ENCODE peak calls at places on chromosomes 11 and 22, in seven cellular contexts. I, T, O, N, D, E and J are unnamed samples.

GRCh38 chr11:123526027-123526805 is 96.1 kb downstream of the GRAMD1B start:
- DNase-seq in T (no peak), N (no peak), I (no peak), E (no peak), O (no peak), D (no peak), J (no peak)

GRCh38 chr22:45903355-45904149 is 73.4 kb downstream of the WNT7B start:
- DNase-seq in I (peak), E (no peak), T (peak), O (peak), N (no peak), D (no peak), J (peak)

GRCh38 chr22:37010174-37010573 is 9.1 kb downstream of the TST start:
- DNase-seq in T (no peak), N (no peak), O (no peak), I (no peak), E (no peak), D (no peak), J (no peak)

GRCh38 chr11:6175440-6175839 is 5.3 kb upstream of the OR52B2 start:
- DNase-seq in E (no peak), T (no peak), N (no peak), I (no peak), O (no peak), D (no peak), J (no peak)

GRCh38 chr22:47423861-47424820 is 661.7 kb downstream of the TBC1D22A start:
- DNase-seq in E (peak), I (no peak), T (no peak), N (no peak), D (no peak), O (no peak), J (no peak)

GRCh38 chr11:92311616-92312449 is 87.2 kb downstream of the FAT3 start:
- DNase-seq in T (no peak), N (no peak), D (no peak), I (no peak), E (no peak), O (peak), J (peak)

GRCh38 chr11:27012254-27012921 is 18.5 kb downstream of the FIBIN start:
- DNase-seq in O (peak), T (peak), N (no peak), D (no peak), E (no peak), I (no peak), J (peak)

GRCh38 chr11:77244277-77245014 is 57.0 kb downstream of the GDPD4 start:
- DNase-seq in I (no peak), T (no peak), E (no peak), O (peak), N (no peak), D (no peak), J (peak)

GRCh38 chr11:25065711-25066110 is 568.9 kb downstream of the LUZP2 start:
- DNase-seq in I (no peak), T (no peak), D (no peak), O (peak), N (no peak), E (no peak), J (peak)

GRCh38 chr22:43133401-43133800 is 9.8 kb downstream of the MCAT start:
- DNase-seq in I (no peak), D (no peak), E (no peak), N (no peak), O (no peak), T (no peak), J (no peak)

GRCh38 chr11:27158763-27159679 is 118.4 kb downstream of the BBOX1 start:
- DNase-seq in E (no peak), I (peak), N (peak), O (peak), T (peak), D (peak), J (peak)

GRCh38 chr11:115237578-115237977 is 266.6 kb downstream of the CADM1 start:
- DNase-seq in D (no peak), N (no peak), T (no peak), E (no peak), I (no peak), O (no peak), J (no peak)

GRCh38 chr11:75635009-75635909 is 33.6 kb downstream of the MAP6 start:
- DNase-seq in D (peak), I (no peak), N (peak), E (no peak), T (no peak), O (peak), J (peak)

GRCh38 chr11:86274503-86274902 is 27.5 kb upstream of the HIKESHI start:
- DNase-seq in O (no peak), N (no peak), T (no peak), E (no peak), I (no peak), D (no peak), J (no peak)
- TF ChIP-seq CTCF in O (peak), N (no peak), T (no peak), E (no peak), I (no peak), D (no peak), J (no peak)

DNA sequence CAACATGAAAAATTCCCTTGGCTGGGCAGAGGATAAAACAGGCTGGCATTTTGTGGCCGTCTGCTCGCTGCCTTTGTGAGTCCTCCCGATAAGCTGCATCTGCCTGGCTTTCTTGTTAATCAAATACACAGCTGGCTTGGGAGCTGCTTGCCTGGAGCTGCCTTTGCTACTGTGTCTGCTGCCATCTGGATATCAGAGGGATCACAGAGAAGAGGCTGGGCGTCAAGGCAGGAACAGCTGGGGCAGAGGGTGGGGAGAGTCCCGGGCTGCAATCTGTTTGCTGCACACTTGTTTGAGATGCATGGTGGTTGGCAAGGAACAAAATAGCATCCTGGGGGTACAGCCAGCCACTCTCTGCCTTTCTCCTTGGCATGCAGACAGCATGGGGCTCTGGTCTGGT is 36.0 kb downstream of the COMMD9 start:
- DNase-seq in T (no peak), I (no peak), O (no peak), D (no peak), E (no peak), N (no peak), J (no peak)
- H3K4me3 ChIP-seq in T (no peak), I (no peak), O (no peak), D (no peak), E (no peak), N (no peak), J (no peak)

GRCh38 chr11:74397531-74398243 is 546 bp downstream of the PGM2L1 start:
- DNase-seq in T (no peak), N (no peak), O (peak), D (no peak), E (no peak), I (peak), J (no peak)
- TF ChIP-seq CTCF in T (peak), N (no peak), O (peak), D (no peak), E (no peak), I (no peak), J (no peak)

GRCh38 chr11:62505784-62506145 is 40.8 kb downstream of the AHNAK start:
- DNase-seq in N (no peak), D (peak), E (no peak), I (no peak), T (no peak), O (no peak), J (no peak)
- H3K4me3 ChIP-seq in N (peak), D (peak), E (peak), I (no peak), T (no peak), O (peak), J (peak)

DNA sequence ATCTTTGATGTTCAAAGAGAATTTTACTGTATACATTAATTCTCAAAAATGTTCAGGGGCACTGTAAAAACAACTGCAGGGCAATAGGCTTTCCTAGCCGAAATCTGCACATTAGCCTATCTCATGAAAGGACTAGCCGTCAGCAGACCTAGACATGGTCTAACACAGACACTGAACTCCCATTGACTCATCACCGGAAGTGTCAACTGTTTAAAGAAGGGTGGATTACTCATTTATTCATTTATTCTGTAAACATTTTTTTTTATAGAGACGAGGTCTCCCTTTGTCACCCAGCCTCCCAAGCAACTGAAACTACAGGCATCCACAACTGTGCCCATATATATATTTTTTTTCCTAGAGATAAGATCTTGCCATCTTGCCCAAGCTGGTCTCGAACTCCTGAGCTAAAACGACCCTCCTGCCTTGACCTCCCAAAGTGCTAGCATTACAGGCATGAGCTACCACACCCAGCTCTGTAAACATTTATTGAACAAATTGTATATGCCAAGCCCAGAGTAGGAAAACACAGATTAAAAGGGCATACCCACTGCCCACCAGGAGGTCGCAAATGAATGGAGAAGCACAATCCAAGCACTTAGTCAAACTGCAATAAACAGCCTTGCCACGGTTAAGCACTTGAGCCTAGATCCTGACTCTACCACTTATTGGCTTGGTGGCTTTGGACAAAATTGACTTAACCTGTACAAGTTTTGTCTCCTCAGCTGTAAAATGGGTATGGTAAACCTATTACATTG is 26.6 kb downstream of the RAB30 start:
- DNase-seq in I (peak), E (no peak), O (peak), D (no peak), N (no peak), T (peak), J (peak)
- TF ChIP-seq CTCF in I (no peak), E (no peak), O (no peak), D (no peak), N (no peak), T (no peak), J (no peak)

GRCh38 chr11:118153516-118153915 is 893 bp upstream of the SCN4B start:
- DNase-seq in N (no peak), D (no peak), E (no peak), T (no peak), O (no peak), I (no peak), J (no peak)
- H3K4me3 ChIP-seq in N (peak), D (peak), E (peak), T (no peak), O (no peak), I (no peak), J (no peak)